ENCODE peak calls at places on chromosomes 3 and 15, in seven cellular contexts. A is DND-41, W is neuronal stem cell, E is psoas muscle, I is tibial artery, R is right cardiac atrium, J is body of pancreas. N is an unnamed sample.

GRCh38 chr3:64240445-64240844 is 15.2 kb upstream of the PRICKLE2 start:
- DNase-seq in E (no peak), W (no peak), I (no peak), R (no peak), J (no peak), A (no peak), N (no peak)

GRCh38 chr3:127690106-127690505 is 17.4 kb downstream of the ABTB1 start:
- DNase-seq in E (no peak), J (no peak), W (no peak), A (no peak), I (peak; percentile 22), R (peak; percentile 23), N (peak; percentile 78)

GRCh38 chr15:68639926-68640600 is 61.3 kb downstream of the CORO2B start:
- DNase-seq in W (no peak), E (no peak), J (no peak), R (no peak), I (no peak), A (no peak), N (no peak)

GRCh38 chr3:188003188-188004171 is 150.5 kb upstream of the LPP start:
- DNase-seq in W (no peak), I (no peak), E (no peak), R (no peak), J (peak; percentile 24), A (no peak), N (no peak)

GRCh38 chr3:69639851-69640250 is 99.4 kb upstream of the MITF start:
- DNase-seq in I (no peak), A (no peak), R (no peak), E (no peak), W (no peak), J (no peak), N (no peak)

GRCh38 chr15:29920515-29920914 is 98.2 kb upstream of the TJP1 start:
- DNase-seq in J (peak; percentile 57), E (no peak), A (no peak), I (no peak), R (no peak), W (no peak), N (no peak)

GRCh38 chr3:79767953-79768282 is at the start of gene ROBO1:
- DNase-seq in J (no peak), I (no peak), E (no peak), A (no peak), R (no peak), W (peak; percentile 27), N (no peak)

GRCh38 chr3:44993471-44994205 is 17.6 kb downstream of the EXOSC7 start:
- DNase-seq in J (no peak), R (no peak), W (no peak), A (no peak), E (no peak), I (no peak), N (no peak)

GRCh38 chr3:194766845-194767244 is 81.2 kb downstream of the FAM43A start:
- DNase-seq in A (no peak), I (no peak), W (no peak), J (no peak), E (no peak), R (no peak), N (no peak)

GRCh38 chr3:40267940-40268707 is 41.4 kb upstream of the EIF1B start:
- DNase-seq in R (no peak), J (no peak), A (no peak), I (no peak), W (no peak), E (no peak), N (no peak)

GRCh38 chr3:188341501-188341900 is 187.5 kb downstream of the LPP start:
- DNase-seq in W (no peak), R (no peak), A (no peak), I (no peak), E (no peak), J (no peak), N (no peak)

GRCh38 chr15:73002509-73002908 is 49.8 kb upstream of the NEO1 start:
- DNase-seq in R (no peak), W (no peak), J (no peak), A (no peak), I (no peak), E (no peak), N (no peak)

GRCh38 chr15:65902373-65902772 is 33.1 kb downstream of the RAB11A start:
- DNase-seq in A (no peak), I (peak; percentile 68), J (no peak), E (no peak), R (peak; percentile 59), W (no peak), N (no peak)

GRCh38 chr3:121961283-121961682 is 60.8 kb downstream of the ILDR1 start:
- DNase-seq in W (no peak), I (no peak), R (no peak), A (no peak), J (no peak), E (no peak), N (no peak)

GRCh38 chr3:58045084-58045483 is 36.9 kb downstream of the FLNB start:
- DNase-seq in J (no peak), W (no peak), E (no peak), R (no peak), A (no peak), I (no peak), N (no peak)
- H3K4me1 ChIP-seq in J (peaks cover 67% of the 10 kb centered on the region), W (peaks cover 20% of the 10 kb centered on the region), E (peaks cover 6% of the 10 kb centered on the region), R (peaks cover 14% of the 10 kb centered on the region), A (peaks cover 50% of the 10 kb centered on the region), I (peaks cover 67% of the 10 kb centered on the region), N (no peaks in the 10 kb centered on the region)

GRCh38 chr3:16687206-16687605 is 82.0 kb upstream of the DAZL start:
- DNase-seq in R (no peak), I (no peak), E (no peak), A (no peak), W (no peak), J (no peak), N (no peak)
- H3K27ac ChIP-seq in R (no peak overlapping the region), I (no peak overlapping the region), E (no peak overlapping the region), A (no peak overlapping the region), W (no peak overlapping the region), J (no peak overlapping the region), N (no peak overlapping the region)

DNA sequence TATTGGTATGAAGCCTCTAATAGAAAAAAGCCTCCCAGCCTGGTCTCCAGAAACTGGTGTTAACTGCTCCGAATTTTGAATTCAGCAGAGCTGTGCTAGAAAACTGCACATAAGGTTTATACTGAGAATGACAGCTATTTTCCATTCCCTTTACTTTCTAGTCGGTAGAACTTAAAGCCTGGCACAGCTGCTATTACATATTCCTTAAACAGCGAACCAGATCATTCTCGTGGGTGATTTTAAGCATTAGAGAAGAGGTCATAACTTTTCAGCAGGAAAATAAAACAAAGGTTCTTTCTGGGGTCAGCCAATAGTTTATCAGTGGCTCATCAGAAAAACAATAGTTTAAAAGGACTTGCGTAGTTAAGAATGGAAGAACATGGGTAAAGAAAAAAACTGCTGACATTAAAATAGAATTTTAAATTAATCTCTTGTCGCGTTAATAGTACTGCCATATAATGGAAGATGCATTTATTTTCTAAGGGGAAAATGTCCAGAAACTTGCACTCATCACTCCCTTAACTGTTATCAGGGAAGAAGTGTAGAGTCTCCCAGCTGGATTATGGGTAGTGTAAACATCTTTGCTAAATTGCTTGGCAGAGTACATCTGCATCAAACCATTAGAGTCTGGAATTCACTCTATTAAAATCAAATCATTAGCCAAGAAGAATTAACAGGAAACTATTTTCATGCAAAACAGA is 7.9 kb downstream of the VGLL4 start:
- DNase-seq in I (no peak), R (no peak), W (no peak), A (no peak), E (no peak), J (no peak), N (no peak)
- H3K4me1 ChIP-seq in I (peaks cover 52% of the 10 kb centered on the region), R (peaks cover 37% of the 10 kb centered on the region), W (peaks cover 18% of the 10 kb centered on the region), A (peaks cover 61% of the 10 kb centered on the region), E (peaks cover 100% of the 10 kb centered on the region), J (peaks cover 73% of the 10 kb centered on the region), N (peaks cover 6% of the 10 kb centered on the region)

GRCh38 chr3:155019576-155019975 is 60.5 kb upstream of the MME start:
- DNase-seq in R (no peak), A (no peak), J (no peak), W (no peak), I (no peak), E (no peak), N (no peak)
- H3K27ac ChIP-seq in R (no peak overlapping the region), A (peak overlapping the region; percentile 24), J (no peak overlapping the region), W (no peak overlapping the region), I (no peak overlapping the region), E (no peak overlapping the region), N (no peak overlapping the region)

GRCh38 chr3:150083653-150084037 is 113.0 kb upstream of the PFN2 start:
- DNase-seq in I (no peak), W (no peak), E (no peak), A (no peak), J (no peak), R (no peak), N (no peak)
- H3K4me1 ChIP-seq in I (no peaks in the 10 kb centered on the region), W (peaks cover 2% of the 10 kb centered on the region), E (peaks cover 15% of the 10 kb centered on the region), A (no peaks in the 10 kb centered on the region), J (no peaks in the 10 kb centered on the region), R (no peaks in the 10 kb centered on the region), N (no peaks in the 10 kb centered on the region)

GRCh38 chr15:90860942-90861675 is 7.3 kb upstream of the FURIN start:
- DNase-seq in A (no peak), W (no peak), J (no peak), R (no peak), I (no peak), E (no peak), N (no peak)
- H3K27ac ChIP-seq in A (no peak overlapping the region), W (no peak overlapping the region), J (peak overlapping the region; percentile 75), R (no peak overlapping the region), I (no peak overlapping the region), E (no peak overlapping the region), N (no peak overlapping the region)

GRCh38 chr15:63891079-63891762 is 57.5 kb upstream of the HERC1 start:
- DNase-seq in I (peak; percentile 65), R (peak; percentile 78), A (peak; percentile 62), J (peak; percentile 84), E (peak; percentile 79), W (peak; percentile 80), N (peak; percentile 82)

GRCh38 chr15:63889831-63890230 is 56.1 kb upstream of the HERC1 start:
- DNase-seq in W (no peak), A (no peak), E (no peak), R (no peak), I (no peak), J (no peak), N (no peak)

GRCh38 chr15:63892794-63893441 is 59.2 kb upstream of the HERC1 start:
- DNase-seq in E (no peak), A (peak; percentile 81), I (peak; percentile 32), R (no peak), J (no peak), W (no peak), N (no peak)

GRCh38 chr15:63890617-63891016 is 56.9 kb upstream of the HERC1 start:
- DNase-seq in W (no peak), I (no peak), A (no peak), E (no peak), J (no peak), R (no peak), N (no peak)

DNA sequence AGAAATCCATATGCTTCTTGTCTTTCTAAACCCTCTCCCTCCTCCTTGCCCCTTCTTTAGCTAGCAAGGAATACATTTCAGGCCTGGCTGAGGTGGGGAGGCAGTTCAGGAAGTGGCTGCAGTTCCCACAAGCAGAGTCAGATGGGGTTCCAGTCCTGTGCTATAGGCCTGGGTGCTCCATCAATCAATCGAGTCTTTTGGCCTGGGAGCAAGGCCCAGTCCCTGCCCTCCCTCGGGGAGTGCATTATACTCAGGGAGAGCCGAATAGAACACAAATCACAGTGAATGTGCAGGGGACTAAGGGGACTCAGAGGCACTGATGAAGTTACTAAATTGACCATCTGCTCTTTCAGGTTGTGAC is 58.0 kb upstream of the HERC1 start:
- DNase-seq in A (no peak), E (no peak), I (no peak), J (no peak), R (no peak), W (no peak), N (no peak)
- H3K4me1 ChIP-seq in A (peaks cover 16% of the 10 kb centered on the region), E (peaks cover 61% of the 10 kb centered on the region), I (no peaks in the 10 kb centered on the region), J (peaks cover 6% of the 10 kb centered on the region), R (peaks cover 5% of the 10 kb centered on the region), W (peaks cover 7% of the 10 kb centered on the region), N (no peaks in the 10 kb centered on the region)

GRCh38 chr15:31264534-31265089 is 62.0 kb upstream of the KLF13 start:
- DNase-seq in E (no peak), A (no peak), W (no peak), R (no peak), J (peak; percentile 7), I (no peak), N (no peak)
- H3K27ac ChIP-seq in E (peak overlapping the region; percentile 60), A (peak overlapping the region; percentile 96), W (no peak overlapping the region), R (no peak overlapping the region), J (peak overlapping the region; percentile 80), I (no peak overlapping the region), N (no peak overlapping the region)

N was measured in aorta.